ENCODE peak calls at places on chromosomes 12 and 14, in four cellular contexts. T is heart right ventricle, W is cardiac fibroblast, K is pancreas. C is an unnamed sample.

GRCh38 chr12:130339946-130340345 is 2.3 kb downstream of the PIWIL1 start:
- DNase-seq in T (no peak), W (no peak), K (no peak), C (no peak)

GRCh38 chr12:16165506-16165905 is 112.0 kb downstream of the SLC15A5 start:
- DNase-seq in T (peak), W (peak), K (peak), C (peak)

GRCh38 chr12:89632778-89633177 is 75.9 kb downstream of the ATP2B1 start:
- DNase-seq in T (no peak), W (no peak), K (no peak), C (no peak)

GRCh38 chr12:43578782-43579181 is 26.8 kb upstream of the ADAMTS20 start:
- DNase-seq in T (no peak), W (no peak), K (no peak), C (no peak)

GRCh38 chr12:52575948-52576347 is 2.3 kb upstream of the KRT74 start:
- DNase-seq in T (no peak), W (no peak), K (no peak), C (no peak)

GRCh38 chr12:67526129-67526528 is 122.4 kb upstream of the DYRK2 start:
- DNase-seq in T (no peak), W (no peak), K (no peak), C (no peak)

GRCh38 chr14:92460916-92461579 is 52.5 kb upstream of the RIN3 start:
- DNase-seq in T (peak), W (peak), K (no peak), C (no peak)

GRCh38 chr14:53384073-53384472 is 230.9 kb upstream of the DDHD1 start:
- DNase-seq in T (no peak), W (no peak), K (no peak), C (no peak)

GRCh38 chr14:84975503-84975902 is 554.4 kb upstream of the FLRT2 start:
- DNase-seq in T (no peak), W (no peak), K (no peak), C (no peak)

GRCh38 chr12:56104815-56105476 is 587 bp downstream of the PA2G4 start:
- DNase-seq in T (no peak), W (peak), K (no peak), C (no peak)

GRCh38 chr12:50732591-50732990 is 31.3 kb upstream of the ATF1 start:
- DNase-seq in T (no peak), W (peak), K (no peak), C (no peak)

GRCh38 chr12:10147714-10148403 is 17.9 kb upstream of the CLEC7A start:
- DNase-seq in T (no peak), W (no peak), K (no peak), C (no peak)

GRCh38 chr12:132441871-132442863 is 47.8 kb upstream of the FBRSL1 start:
- DNase-seq in T (no peak), W (no peak), K (no peak), C (no peak)

GRCh38 chr14:90883782-90884181 is 67.6 kb upstream of the TTC7B start:
- DNase-seq in T (no peak), W (no peak), K (no peak), C (no peak)

GRCh38 chr14:104752735-104753527 is at the start of gene SIVA1:
- DNase-seq in T (peak), W (peak), K (peak), C (peak)

GRCh38 chr14:60090864-60091519 is 731 bp upstream of the PCNX4 start:
- DNase-seq in T (peak), W (peak), K (peak), C (peak)

DNA sequence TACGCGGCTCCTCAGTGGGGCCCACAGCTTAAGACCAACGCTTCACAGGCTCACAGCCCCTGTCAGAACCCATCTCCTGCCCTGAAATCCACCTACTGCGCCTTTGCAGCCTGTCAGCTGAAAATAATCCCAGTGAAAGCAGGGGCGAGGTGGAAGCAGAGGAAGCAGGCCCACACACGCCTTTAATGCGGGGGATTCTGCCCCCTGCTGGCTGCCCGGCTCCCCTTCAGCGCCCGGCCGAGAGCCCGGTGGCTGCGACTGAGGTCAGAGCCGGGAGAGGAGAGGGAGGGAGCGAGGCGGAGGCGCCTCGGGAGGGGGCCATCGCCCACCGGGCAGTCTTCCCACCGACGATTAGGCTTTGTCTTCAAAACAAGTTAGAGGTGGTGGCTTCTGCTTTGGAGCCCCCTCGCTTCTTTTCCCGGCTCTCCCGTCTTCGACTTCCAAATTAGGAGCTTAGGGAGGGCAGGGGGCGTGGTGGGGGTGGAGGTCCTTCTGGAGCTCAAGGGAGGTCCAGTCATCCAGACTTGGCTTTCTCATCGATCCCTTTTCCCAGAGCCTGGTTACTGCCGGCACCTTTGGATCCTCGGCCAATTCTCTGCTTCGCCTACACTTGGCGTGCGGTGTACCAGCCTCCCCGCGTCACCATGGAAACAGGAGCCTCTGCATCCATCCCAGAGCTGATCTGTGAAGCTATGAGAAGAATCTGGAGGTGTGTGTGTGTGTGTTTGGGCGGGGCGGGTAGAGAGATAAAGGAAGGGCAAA is 25.2 kb upstream of the RND1 start:
- DNase-seq in T (peak), W (peak), K (peak), C (peak)
- H3K4me3 ChIP-seq in T (peak), W (peak), K (no peak), C (peak)

DNA sequence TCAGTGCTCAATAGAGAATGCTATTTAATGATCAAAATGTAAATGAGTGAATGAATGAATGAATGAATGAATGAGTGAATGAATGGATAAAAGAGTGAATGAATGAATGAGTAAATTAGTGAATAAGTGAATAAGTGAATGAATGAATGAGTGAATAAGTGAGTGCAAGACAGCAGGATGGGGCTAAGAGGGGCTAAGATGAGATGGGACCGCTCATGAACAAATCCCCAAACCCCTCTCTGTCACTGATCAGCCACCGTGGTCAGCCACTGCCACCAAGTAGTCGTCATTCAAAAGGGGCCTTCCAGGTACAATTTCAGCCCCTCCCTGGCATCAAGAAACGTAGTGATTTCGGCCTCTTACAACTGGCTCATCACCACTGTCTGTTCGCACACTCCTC is 79.2 kb downstream of the BCL11B start:
- DNase-seq in T (no peak), W (no peak), K (no peak), C (no peak)
- H3K4me3 ChIP-seq in T (peak), W (no peak), K (no peak), C (no peak)

GRCh38 chr14:76101980-76102379 is 49.7 kb upstream of the GPATCH2L start:
- DNase-seq in T (no peak), W (no peak), K (no peak), C (no peak)

GRCh38 chr14:76101384-76101783 is 50.3 kb upstream of the GPATCH2L start:
- DNase-seq in T (no peak), W (peak), K (no peak), C (no peak)

GRCh38 chr14:76109087-76109880 is 42.4 kb upstream of the GPATCH2L start:
- DNase-seq in T (no peak), W (no peak), K (no peak), C (peak)

GRCh38 chr14:76104802-76105355 is 46.8 kb upstream of the GPATCH2L start:
- DNase-seq in T (no peak), W (no peak), K (no peak), C (no peak)

GRCh38 chr14:76106188-76106587 is 45.5 kb upstream of the GPATCH2L start:
- DNase-seq in T (no peak), W (no peak), K (no peak), C (no peak)
- H3K4me3 ChIP-seq in T (no peak), W (no peak), K (no peak), C (no peak)

DNA sequence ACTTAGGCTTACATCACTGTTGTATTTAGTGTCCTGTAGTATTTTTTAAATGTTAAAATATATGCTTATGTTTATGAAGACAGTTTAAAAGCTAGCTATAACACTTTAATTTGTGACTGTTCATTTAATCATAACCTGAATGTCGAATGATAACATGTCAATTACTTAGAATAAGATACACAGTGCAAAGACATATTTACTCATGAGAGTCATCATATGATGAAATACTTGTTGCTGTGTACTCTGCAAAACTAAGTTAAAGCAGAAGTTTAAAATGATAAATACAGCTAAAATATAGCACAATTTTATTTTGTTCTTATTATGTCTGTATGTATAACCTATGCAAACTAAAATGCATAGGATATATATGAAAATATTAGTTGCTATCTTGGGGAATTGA is 497.4 kb downstream of the FSCB start:
- DNase-seq in T (no peak), W (no peak), K (no peak), C (no peak)
- H3K4me3 ChIP-seq in T (no peak), W (no peak), K (no peak), C (no peak)

GRCh38 chr12:93520454-93520853 is 52.0 kb upstream of the SOCS2 start:
- DNase-seq in T (no peak), W (no peak), K (no peak), C (no peak)

GRCh38 chr12:93509506-93509905 is 42.2 kb downstream of the MRPL42 start:
- DNase-seq in T (no peak), W (no peak), K (no peak), C (no peak)

GRCh38 chr12:93518725-93519124 is 51.4 kb downstream of the MRPL42 start:
- DNase-seq in T (no peak), W (peak), K (no peak), C (no peak)

GRCh38 chr12:93519859-93520258 is 52.5 kb downstream of the MRPL42 start:
- DNase-seq in T (no peak), W (no peak), K (no peak), C (no peak)

GRCh38 chr12:93514853-93515252 is 47.5 kb downstream of the MRPL42 start:
- DNase-seq in T (no peak), W (peak), K (no peak), C (no peak)
- H3K4me3 ChIP-seq in T (no peak), W (no peak), K (no peak), C (no peak)

GRCh38 chr14:99412122-99413061 is 68.3 kb downstream of the SETD3 start:
- DNase-seq in T (no peak), W (no peak), K (peak), C (no peak)
- H3K4me3 ChIP-seq in T (no peak), W (no peak), K (no peak), C (no peak)

GRCh38 chr14:75138492-75138891 is 11.6 kb upstream of the NEK9 start:
- DNase-seq in T (no peak), W (no peak), K (no peak), C (no peak)
- H3K4me3 ChIP-seq in T (no peak), W (no peak), K (no peak), C (no peak)

C was measured in tibial nerve.